ENCODE peak calls at places on chromosomes 3 and 15, in eight cellular contexts. One of them, this sample, is unnamed.

GRCh38 chr3:60086811-60087210 is 1037.0 kb upstream of the CFAP20DC start:
- DNase-seq in sigmoid colon: no peak
- DNase-seq in cardiac muscle cell: no peak
- DNase-seq in aorta: no peak
- DNase-seq in naive thymus-derived CD8-positive, alpha-beta T cell: no peak
- DNase-seq in fibroblast of pulmonary artery: no peak
- DNase-seq in heart left ventricle: no peak
- DNase-seq in CD4-positive, CD25-positive, alpha-beta regulatory T cell: peak
- DNase-seq in this sample: no peak

GRCh38 chr15:47414207-47414606 is 303.1 kb upstream of the SEMA6D start:
- DNase-seq in sigmoid colon: no peak
- DNase-seq in cardiac muscle cell: no peak
- DNase-seq in aorta: no peak
- DNase-seq in naive thymus-derived CD8-positive, alpha-beta T cell: no peak
- DNase-seq in fibroblast of pulmonary artery: no peak
- DNase-seq in heart left ventricle: no peak
- DNase-seq in CD4-positive, CD25-positive, alpha-beta regulatory T cell: no peak
- DNase-seq in this sample: no peak

GRCh38 chr15:57418640-57419039 is 42.3 kb downstream of the CGNL1 start:
- DNase-seq in sigmoid colon: no peak
- DNase-seq in cardiac muscle cell: no peak
- DNase-seq in aorta: no peak
- DNase-seq in naive thymus-derived CD8-positive, alpha-beta T cell: no peak
- DNase-seq in fibroblast of pulmonary artery: no peak
- DNase-seq in heart left ventricle: no peak
- DNase-seq in CD4-positive, CD25-positive, alpha-beta regulatory T cell: no peak
- DNase-seq in this sample: no peak

GRCh38 chr3:185958626-185959025 is 20.8 kb upstream of the TRA2B start:
- DNase-seq in sigmoid colon: no peak
- DNase-seq in cardiac muscle cell: no peak
- DNase-seq in aorta: no peak
- DNase-seq in naive thymus-derived CD8-positive, alpha-beta T cell: no peak
- DNase-seq in fibroblast of pulmonary artery: peak
- DNase-seq in heart left ventricle: no peak
- DNase-seq in CD4-positive, CD25-positive, alpha-beta regulatory T cell: no peak
- DNase-seq in this sample: no peak

GRCh38 chr3:56780935-56781334 is 20.8 kb downstream of the ARHGEF3 start:
- DNase-seq in sigmoid colon: no peak
- DNase-seq in cardiac muscle cell: no peak
- DNase-seq in aorta: no peak
- DNase-seq in naive thymus-derived CD8-positive, alpha-beta T cell: no peak
- DNase-seq in fibroblast of pulmonary artery: no peak
- DNase-seq in heart left ventricle: no peak
- DNase-seq in CD4-positive, CD25-positive, alpha-beta regulatory T cell: no peak
- DNase-seq in this sample: no peak

GRCh38 chr3:172751188-172751571 is 654 bp downstream of the ECT2 start:
- DNase-seq in sigmoid colon: no peak
- DNase-seq in cardiac muscle cell: no peak
- DNase-seq in aorta: no peak
- DNase-seq in naive thymus-derived CD8-positive, alpha-beta T cell: no peak
- DNase-seq in fibroblast of pulmonary artery: peak
- DNase-seq in heart left ventricle: no peak
- DNase-seq in CD4-positive, CD25-positive, alpha-beta regulatory T cell: peak
- DNase-seq in this sample: peak

GRCh38 chr3:127978636-127979035 is 63.6 kb downstream of the KBTBD12 start:
- DNase-seq in sigmoid colon: no peak
- DNase-seq in cardiac muscle cell: no peak
- DNase-seq in aorta: no peak
- DNase-seq in naive thymus-derived CD8-positive, alpha-beta T cell: no peak
- DNase-seq in fibroblast of pulmonary artery: no peak
- DNase-seq in heart left ventricle: no peak
- DNase-seq in CD4-positive, CD25-positive, alpha-beta regulatory T cell: no peak
- DNase-seq in this sample: no peak

GRCh38 chr3:154421067-154421466 is 8.9 kb downstream of the GPR149 start:
- DNase-seq in sigmoid colon: no peak
- DNase-seq in cardiac muscle cell: peak
- DNase-seq in aorta: no peak
- DNase-seq in naive thymus-derived CD8-positive, alpha-beta T cell: no peak
- DNase-seq in fibroblast of pulmonary artery: peak
- DNase-seq in heart left ventricle: no peak
- DNase-seq in CD4-positive, CD25-positive, alpha-beta regulatory T cell: no peak
- DNase-seq in this sample: peak

GRCh38 chr3:49076627-49077026 is 17.2 kb downstream of the QRICH1 start:
- DNase-seq in sigmoid colon: no peak
- DNase-seq in cardiac muscle cell: no peak
- DNase-seq in aorta: no peak
- DNase-seq in naive thymus-derived CD8-positive, alpha-beta T cell: no peak
- DNase-seq in fibroblast of pulmonary artery: no peak
- DNase-seq in heart left ventricle: no peak
- DNase-seq in CD4-positive, CD25-positive, alpha-beta regulatory T cell: no peak
- DNase-seq in this sample: no peak

GRCh38 chr3:13771496-13771895 is 108.4 kb downstream of the WNT7A start:
- DNase-seq in sigmoid colon: no peak
- DNase-seq in cardiac muscle cell: no peak
- DNase-seq in aorta: no peak
- DNase-seq in naive thymus-derived CD8-positive, alpha-beta T cell: no peak
- DNase-seq in fibroblast of pulmonary artery: no peak
- DNase-seq in heart left ventricle: peak
- DNase-seq in CD4-positive, CD25-positive, alpha-beta regulatory T cell: no peak
- DNase-seq in this sample: no peak

GRCh38 chr15:50051811-50052419 is 67.1 kb downstream of the ATP8B4 start:
- DNase-seq in sigmoid colon: peak
- DNase-seq in cardiac muscle cell: peak
- DNase-seq in aorta: no peak
- DNase-seq in naive thymus-derived CD8-positive, alpha-beta T cell: no peak
- DNase-seq in fibroblast of pulmonary artery: peak
- DNase-seq in heart left ventricle: no peak
- DNase-seq in CD4-positive, CD25-positive, alpha-beta regulatory T cell: peak
- DNase-seq in this sample: peak

GRCh38 chr3:129975332-129976090 is 991 bp downstream of the TRH start:
- DNase-seq in sigmoid colon: no peak
- DNase-seq in cardiac muscle cell: peak
- DNase-seq in aorta: peak
- DNase-seq in naive thymus-derived CD8-positive, alpha-beta T cell: no peak
- DNase-seq in fibroblast of pulmonary artery: no peak
- DNase-seq in heart left ventricle: peak
- DNase-seq in CD4-positive, CD25-positive, alpha-beta regulatory T cell: peak
- DNase-seq in this sample: peak

GRCh38 chr15:78808550-78808949 is 2.7 kb downstream of the ADAMTS7 start:
- DNase-seq in sigmoid colon: no peak
- DNase-seq in cardiac muscle cell: peak
- DNase-seq in aorta: no peak
- DNase-seq in naive thymus-derived CD8-positive, alpha-beta T cell: no peak
- DNase-seq in fibroblast of pulmonary artery: peak
- DNase-seq in heart left ventricle: no peak
- DNase-seq in CD4-positive, CD25-positive, alpha-beta regulatory T cell: peak
- DNase-seq in this sample: peak

GRCh38 chr15:24955549-24955929 is 752 bp downstream of the SNRPN start:
- DNase-seq in sigmoid colon: peak
- DNase-seq in cardiac muscle cell: no peak
- DNase-seq in aorta: no peak
- DNase-seq in naive thymus-derived CD8-positive, alpha-beta T cell: peak
- DNase-seq in fibroblast of pulmonary artery: no peak
- DNase-seq in heart left ventricle: peak
- DNase-seq in CD4-positive, CD25-positive, alpha-beta regulatory T cell: no peak
- DNase-seq in this sample: peak

This sample was measured in adipocyte.